ENCODE peak calls at places on chromosome 14, in seven cellular contexts. J, O, R, Y, W, K and Z are unnamed samples.

GRCh38 chr14:103511022-103511693 is 11.5 kb downstream of the CKB start:
- DNase-seq in J (no peak), O (no peak), R (no peak), Y (no peak), W (no peak), K (no peak), Z (peak)

GRCh38 chr14:67317822-67318221 is 41.8 kb downstream of the ATP6V1D start:
- DNase-seq in J (no peak), O (no peak), R (no peak), Y (no peak), W (no peak), K (no peak), Z (no peak)

GRCh38 chr14:41549821-41550597 is 56.7 kb upstream of the LRFN5 start:
- DNase-seq in J (no peak), O (no peak), R (peak), Y (no peak), W (no peak), K (no peak), Z (no peak)

GRCh38 chr14:39218171-39218769 is 15.4 kb upstream of the MIA2 start:
- DNase-seq in J (peak), O (no peak), R (peak), Y (no peak), W (no peak), K (no peak), Z (no peak)

GRCh38 chr14:66403183-66403582 is 83.0 kb upstream of the CCDC196 start:
- DNase-seq in J (peak), O (no peak), R (peak), Y (no peak), W (peak), K (no peak), Z (peak)

GRCh38 chr14:91317381-91318313 is 73.1 kb upstream of the GPR68 start:
- DNase-seq in J (peak), O (no peak), R (no peak), Y (peak), W (no peak), K (peak), Z (no peak)

GRCh38 chr14:100783630-100784321 is 42.1 kb upstream of the MEG3 start:
- DNase-seq in J (no peak), O (no peak), R (no peak), Y (no peak), W (no peak), K (no peak), Z (no peak)

GRCh38 chr14:102540310-102541028 is 30.9 kb upstream of the ANKRD9 start:
- DNase-seq in J (no peak), O (peak), R (peak), Y (no peak), W (no peak), K (no peak), Z (no peak)

GRCh38 chr14:94761348-94761998 is 8.4 kb downstream of the GSC start:
- DNase-seq in J (no peak), O (no peak), R (no peak), Y (no peak), W (no peak), K (no peak), Z (no peak)

GRCh38 chr14:50099335-50099734 is 17.0 kb downstream of the VCPKMT start:
- DNase-seq in J (peak), O (no peak), R (no peak), Y (no peak), W (no peak), K (no peak), Z (no peak)

GRCh38 chr14:104978774-104979691 is 859 bp upstream of the AHNAK2 start:
- DNase-seq in J (no peak), O (no peak), R (no peak), Y (no peak), W (no peak), K (no peak), Z (no peak)

GRCh38 chr14:95464524-95464923 is 51.9 kb downstream of the SYNE3 start:
- DNase-seq in J (no peak), O (no peak), R (no peak), Y (no peak), W (no peak), K (no peak), Z (no peak)

GRCh38 chr14:69133206-69134125 is 19.5 kb downstream of the DCAF5 start:
- DNase-seq in J (peak), O (no peak), R (peak), Y (no peak), W (peak), K (no peak), Z (no peak)

GRCh38 chr14:82626156-82627055 is 1092.8 kb upstream of the SEL1L start:
- DNase-seq in J (no peak), O (no peak), R (no peak), Y (no peak), W (no peak), K (no peak), Z (no peak)

GRCh38 chr14:65193891-65194290 is 91.6 kb upstream of the MAX start:
- DNase-seq in J (no peak), O (no peak), R (no peak), Y (no peak), W (no peak), K (no peak), Z (no peak)

GRCh38 chr14:59126714-59127436 is 61.6 kb upstream of the DAAM1 start:
- DNase-seq in J (peak), O (peak), R (peak), Y (no peak), W (peak), K (no peak), Z (peak)

GRCh38 chr14:59123526-59123925 is 64.9 kb upstream of the DAAM1 start:
- DNase-seq in J (no peak), O (no peak), R (no peak), Y (no peak), W (no peak), K (no peak), Z (no peak)

GRCh38 chr14:100566119-100566518 is 21.1 kb downstream of the BEGAIN start:
- DNase-seq in J (no peak), O (no peak), R (no peak), Y (no peak), W (no peak), K (no peak), Z (no peak)

GRCh38 chr14:67420102-67420739 is 8.3 kb upstream of the PLEK2 start:
- DNase-seq in J (no peak), O (no peak), R (no peak), Y (no peak), W (peak), K (peak), Z (no peak)

GRCh38 chr14:23512156-23512555 is 39.4 kb downstream of the ZFHX2 start:
- DNase-seq in J (no peak), O (peak), R (no peak), Y (no peak), W (no peak), K (no peak), Z (peak)

GRCh38 chr14:68109132-68109531 is 289.6 kb downstream of the RAD51B start:
- DNase-seq in J (no peak), O (no peak), R (peak), Y (no peak), W (no peak), K (no peak), Z (no peak)

GRCh38 chr14:60653388-60653690 is 4.1 kb upstream of the SIX1 start:
- DNase-seq in J (no peak), O (no peak), R (no peak), Y (no peak), W (no peak), K (no peak), Z (peak)

GRCh38 chr14:71855399-71856036 is 76.7 kb upstream of the RGS6 start:
- DNase-seq in J (peak), O (peak), R (peak), Y (no peak), W (peak), K (peak), Z (peak)

GRCh38 chr14:104878582-104878981 is 13.5 kb downstream of the CEP170B start:
- DNase-seq in J (no peak), O (no peak), R (no peak), Y (no peak), W (no peak), K (no peak), Z (no peak)

GRCh38 chr14:61277232-61277631 is 3.9 kb downstream of the TMEM30B start:
- DNase-seq in J (no peak), O (no peak), R (no peak), Y (no peak), W (no peak), K (no peak), Z (no peak)